ENCODE peak calls at places on chromosomes 11 and 22, in five cellular contexts. One of them, this sample, is unnamed.

GRCh38 chr22:45742866-45743450 is 71.3 kb downstream of the ATXN10 start:
- DNase-seq in CD4-positive, alpha-beta memory T cell: no peak
- DNase-seq in PC-9: peak; percentile 93
- DNase-seq in cardiac muscle cell: no peak
- DNase-seq in CD4-positive, alpha-beta T cell: no peak
- DNase-seq in this sample: no peak

GRCh38 chr11:124297921-124298320 is 15.8 kb downstream of the OR8D1 start:
- DNase-seq in CD4-positive, alpha-beta memory T cell: no peak
- DNase-seq in cardiac muscle cell: no peak
- DNase-seq in CD4-positive, alpha-beta T cell: no peak
- DNase-seq in PC-9: no peak
- DNase-seq in this sample: no peak

GRCh38 chr11:47514825-47515647 is 37.9 kb downstream of the CELF1 start:
- DNase-seq in PC-9: no peak
- DNase-seq in CD4-positive, alpha-beta T cell: no peak
- DNase-seq in CD4-positive, alpha-beta memory T cell: no peak
- DNase-seq in cardiac muscle cell: no peak
- DNase-seq in this sample: no peak

GRCh38 chr22:19853879-19854777 is 546 bp downstream of the GNB1L start:
- DNase-seq in cardiac muscle cell: no peak
- DNase-seq in CD4-positive, alpha-beta memory T cell: peak; percentile 46
- DNase-seq in CD4-positive, alpha-beta T cell: peak; percentile 44
- DNase-seq in PC-9: no peak
- DNase-seq in this sample: no peak

GRCh38 chr11:78660451-78660850 is 85.8 kb upstream of the NARS2 start:
- DNase-seq in CD4-positive, alpha-beta T cell: no peak
- DNase-seq in cardiac muscle cell: no peak
- DNase-seq in PC-9: no peak
- DNase-seq in CD4-positive, alpha-beta memory T cell: no peak
- DNase-seq in this sample: no peak

GRCh38 chr11:41274831-41275230 is 184.6 kb downstream of the LRRC4C start:
- DNase-seq in PC-9: no peak
- DNase-seq in cardiac muscle cell: no peak
- DNase-seq in CD4-positive, alpha-beta T cell: no peak
- DNase-seq in CD4-positive, alpha-beta memory T cell: no peak
- DNase-seq in this sample: no peak

GRCh38 chr11:123429336-123429735 is 733 bp upstream of the GRAMD1B start:
- DNase-seq in CD4-positive, alpha-beta T cell: no peak
- DNase-seq in CD4-positive, alpha-beta memory T cell: no peak
- DNase-seq in cardiac muscle cell: no peak
- DNase-seq in PC-9: peak; percentile 41
- DNase-seq in this sample: no peak

GRCh38 chr22:43895986-43896645 is 4.3 kb upstream of the PNPLA5 start:
- DNase-seq in CD4-positive, alpha-beta memory T cell: no peak
- DNase-seq in PC-9: no peak
- DNase-seq in cardiac muscle cell: no peak
- DNase-seq in CD4-positive, alpha-beta T cell: no peak
- DNase-seq in this sample: no peak

GRCh38 chr11:44680982-44681597 is 45.7 kb upstream of the TSPAN18 start:
- DNase-seq in CD4-positive, alpha-beta memory T cell: peak; percentile 67
- DNase-seq in CD4-positive, alpha-beta T cell: peak; percentile 54
- DNase-seq in PC-9: peak; percentile 59
- DNase-seq in cardiac muscle cell: no peak
- DNase-seq in this sample: no peak

GRCh38 chr22:32811788-32812187 is 10.3 kb downstream of the TIMP3 start:
- DNase-seq in cardiac muscle cell: no peak
- DNase-seq in CD4-positive, alpha-beta T cell: no peak
- DNase-seq in CD4-positive, alpha-beta memory T cell: no peak
- DNase-seq in PC-9: no peak
- DNase-seq in this sample: no peak

GRCh38 chr11:2209370-2209801 is 37.8 kb upstream of the TH start:
- DNase-seq in cardiac muscle cell: no peak
- DNase-seq in CD4-positive, alpha-beta T cell: peak; percentile 23
- DNase-seq in PC-9: no peak
- DNase-seq in CD4-positive, alpha-beta memory T cell: peak; percentile 13
- DNase-seq in this sample: no peak

GRCh38 chr22:17946691-17947367 is 77.5 kb downstream of the MICAL3 start:
- DNase-seq in PC-9: no peak
- DNase-seq in CD4-positive, alpha-beta T cell: no peak
- DNase-seq in cardiac muscle cell: peak; percentile 35
- DNase-seq in CD4-positive, alpha-beta memory T cell: no peak
- DNase-seq in this sample: no peak

GRCh38 chr11:34916810-34917780 is 677 bp downstream of the PDHX start:
- DNase-seq in CD4-positive, alpha-beta T cell: no peak
- DNase-seq in PC-9: no peak
- DNase-seq in cardiac muscle cell: peak; percentile 28
- DNase-seq in CD4-positive, alpha-beta memory T cell: peak; percentile 39
- DNase-seq in this sample: no peak

GRCh38 chr11:66315921-66316811 is 678 bp downstream of the CD248 start:
- DNase-seq in cardiac muscle cell: no peak
- DNase-seq in CD4-positive, alpha-beta memory T cell: no peak
- DNase-seq in CD4-positive, alpha-beta T cell: no peak
- DNase-seq in PC-9: no peak
- DNase-seq in this sample: no peak

GRCh38 chr11:11798586-11799438 is 43.0 kb upstream of the USP47 start:
- DNase-seq in CD4-positive, alpha-beta T cell: peak; percentile 77
- DNase-seq in cardiac muscle cell: peak; percentile 86
- DNase-seq in CD4-positive, alpha-beta memory T cell: peak; percentile 68
- DNase-seq in PC-9: no peak
- DNase-seq in this sample: no peak

GRCh38 chr22:17137226-17137625 is 16.1 kb upstream of the TMEM121B start:
- DNase-seq in cardiac muscle cell: no peak
- DNase-seq in CD4-positive, alpha-beta memory T cell: no peak
- DNase-seq in CD4-positive, alpha-beta T cell: no peak
- DNase-seq in PC-9: no peak
- DNase-seq in this sample: no peak

GRCh38 chr11:565921-566509 is 5.2 kb downstream of the RASSF7 start:
- DNase-seq in CD4-positive, alpha-beta T cell: no peak
- DNase-seq in cardiac muscle cell: no peak
- DNase-seq in PC-9: no peak
- DNase-seq in CD4-positive, alpha-beta memory T cell: peak; percentile 34
- DNase-seq in this sample: no peak
- H3K27ac ChIP-seq in CD4-positive, alpha-beta T cell: no peak overlapping the region
- H3K27ac ChIP-seq in cardiac muscle cell: peak overlapping the region; percentile 76
- H3K27ac ChIP-seq in PC-9: no peak overlapping the region
- H3K27ac ChIP-seq in CD4-positive, alpha-beta memory T cell: no peak overlapping the region
- H3K27ac ChIP-seq in this sample: no peak overlapping the region

DNA sequence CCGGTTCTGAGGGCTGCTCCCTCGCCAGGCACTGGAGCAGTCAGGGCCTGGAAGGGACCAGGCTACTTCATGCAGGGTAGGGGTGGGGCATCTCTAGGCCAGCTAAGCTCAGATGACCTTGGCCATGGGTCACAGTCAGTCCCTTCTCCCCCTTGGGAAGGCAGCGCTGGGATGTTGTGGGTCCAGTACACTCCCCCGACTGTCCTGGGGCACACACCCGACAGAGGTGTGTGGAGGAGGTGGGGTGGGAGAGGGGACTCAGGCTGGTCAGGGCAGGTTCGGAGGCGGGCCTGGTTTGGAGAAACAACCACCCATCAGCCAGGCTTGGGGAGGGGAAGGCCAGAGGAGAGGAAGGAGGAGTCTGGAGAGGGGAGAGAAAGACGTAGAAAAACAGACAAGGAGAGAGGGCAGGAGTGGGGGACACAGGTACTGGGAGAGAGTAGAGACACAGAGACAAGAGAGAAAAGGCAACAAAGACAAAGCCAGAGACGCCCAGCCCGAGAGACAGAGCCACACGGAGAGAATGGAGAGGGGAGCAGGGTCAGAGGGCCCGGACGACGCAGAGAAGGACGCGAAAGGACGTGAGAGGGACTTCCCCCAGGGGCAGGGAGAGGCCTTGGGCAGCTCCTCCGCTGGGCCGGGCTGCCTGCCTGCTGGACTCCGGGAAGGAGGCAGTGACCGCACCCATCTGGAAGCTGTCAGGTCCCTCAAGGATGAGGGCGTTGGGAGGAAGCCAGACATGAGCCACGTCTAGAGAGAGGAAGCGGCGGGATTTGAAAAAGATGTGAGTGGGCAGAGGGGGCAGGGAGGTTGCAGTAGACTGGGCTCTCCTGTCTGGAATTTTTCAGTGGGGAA is 30.6 kb upstream of the TSKU start:
- DNase-seq in CD4-positive, alpha-beta T cell: no peak
- DNase-seq in cardiac muscle cell: no peak
- DNase-seq in PC-9: no peak
- DNase-seq in CD4-positive, alpha-beta memory T cell: no peak
- DNase-seq in this sample: no peak
- H3K27ac ChIP-seq in CD4-positive, alpha-beta T cell: no peak overlapping the region
- H3K27ac ChIP-seq in cardiac muscle cell: no peak overlapping the region
- H3K27ac ChIP-seq in PC-9: no peak overlapping the region
- H3K27ac ChIP-seq in CD4-positive, alpha-beta memory T cell: no peak overlapping the region
- H3K27ac ChIP-seq in this sample: no peak overlapping the region

DNA sequence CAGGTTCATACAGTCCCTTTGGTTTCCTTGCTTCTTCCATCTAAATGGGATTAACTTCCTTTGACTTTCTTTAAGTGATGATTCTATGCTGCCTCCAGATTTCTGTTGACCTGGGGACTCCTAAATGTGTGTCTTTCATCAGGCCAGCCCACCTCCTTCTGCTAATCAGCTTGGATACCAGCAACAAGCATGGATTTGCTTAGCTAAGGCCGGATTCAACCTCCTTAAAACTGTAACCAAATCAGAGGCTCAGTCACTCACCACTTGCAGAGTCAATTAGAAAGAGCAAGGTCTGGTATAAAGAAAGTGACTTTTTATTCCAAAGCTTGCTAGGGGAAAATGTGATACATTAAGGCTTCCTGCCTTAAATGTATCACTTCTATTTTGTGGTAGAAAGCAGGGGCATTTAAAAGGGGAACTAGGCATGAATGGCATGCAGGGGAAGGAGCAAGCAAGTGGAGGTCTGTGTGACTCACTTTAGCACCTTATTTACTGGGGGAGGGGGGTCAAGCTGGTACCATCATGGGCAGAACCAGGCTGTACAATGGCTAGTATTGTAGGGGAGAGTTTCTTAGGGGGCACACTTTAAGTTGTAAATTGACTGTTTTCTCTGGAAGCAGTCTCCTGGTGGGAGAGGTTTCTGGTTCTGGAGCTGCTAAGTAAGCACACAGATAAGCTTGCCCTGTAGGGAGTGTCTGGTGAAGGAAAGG is 239.0 kb upstream of the PDGFD start:
- DNase-seq in CD4-positive, alpha-beta memory T cell: no peak
- DNase-seq in cardiac muscle cell: peak; percentile 13
- DNase-seq in PC-9: no peak
- DNase-seq in CD4-positive, alpha-beta T cell: no peak
- DNase-seq in this sample: no peak
- H3K27ac ChIP-seq in CD4-positive, alpha-beta memory T cell: no peak overlapping the region
- H3K27ac ChIP-seq in cardiac muscle cell: peak overlapping the region; percentile 76
- H3K27ac ChIP-seq in PC-9: no peak overlapping the region
- H3K27ac ChIP-seq in CD4-positive, alpha-beta T cell: no peak overlapping the region
- H3K27ac ChIP-seq in this sample: no peak overlapping the region

GRCh38 chr22:31124811-31125465 is 2.2 kb downstream of the INPP5J start:
- DNase-seq in cardiac muscle cell: no peak
- DNase-seq in CD4-positive, alpha-beta T cell: no peak
- DNase-seq in PC-9: peak; percentile 30
- DNase-seq in CD4-positive, alpha-beta memory T cell: no peak
- DNase-seq in this sample: no peak

GRCh38 chr22:31122196-31122531 is 602 bp upstream of the INPP5J start:
- DNase-seq in PC-9: peak; percentile 28
- DNase-seq in CD4-positive, alpha-beta T cell: no peak
- DNase-seq in cardiac muscle cell: no peak
- DNase-seq in CD4-positive, alpha-beta memory T cell: no peak
- DNase-seq in this sample: no peak

GRCh38 chr22:31124290-31124689 is 1.5 kb downstream of the INPP5J start:
- DNase-seq in CD4-positive, alpha-beta T cell: no peak
- DNase-seq in cardiac muscle cell: no peak
- DNase-seq in CD4-positive, alpha-beta memory T cell: no peak
- DNase-seq in PC-9: peak; percentile 33
- DNase-seq in this sample: no peak

GRCh38 chr22:31122532-31123291 is at the start of gene INPP5J:
- DNase-seq in cardiac muscle cell: peak; percentile 84
- DNase-seq in CD4-positive, alpha-beta memory T cell: no peak
- DNase-seq in CD4-positive, alpha-beta T cell: no peak
- DNase-seq in PC-9: peak; percentile 34
- DNase-seq in this sample: no peak

GRCh38 chr22:31123292-31123602 is 481 bp downstream of the INPP5J start:
- DNase-seq in CD4-positive, alpha-beta memory T cell: no peak
- DNase-seq in cardiac muscle cell: no peak
- DNase-seq in CD4-positive, alpha-beta T cell: no peak
- DNase-seq in PC-9: no peak
- DNase-seq in this sample: no peak
- H3K27ac ChIP-seq in CD4-positive, alpha-beta memory T cell: no peak overlapping the region
- H3K27ac ChIP-seq in cardiac muscle cell: peak overlapping the region; percentile 81
- H3K27ac ChIP-seq in CD4-positive, alpha-beta T cell: no peak overlapping the region
- H3K27ac ChIP-seq in PC-9: no peak overlapping the region
- H3K27ac ChIP-seq in this sample: no peak overlapping the region

GRCh38 chr11:119420631-119421030 is 2.3 kb downstream of the THY1 start:
- DNase-seq in CD4-positive, alpha-beta T cell: no peak
- DNase-seq in PC-9: no peak
- DNase-seq in CD4-positive, alpha-beta memory T cell: no peak
- DNase-seq in cardiac muscle cell: no peak
- DNase-seq in this sample: no peak

GRCh38 chr11:119421351-119421750 is 1.6 kb downstream of the THY1 start:
- DNase-seq in cardiac muscle cell: no peak
- DNase-seq in CD4-positive, alpha-beta T cell: no peak
- DNase-seq in PC-9: no peak
- DNase-seq in CD4-positive, alpha-beta memory T cell: no peak
- DNase-seq in this sample: no peak

GRCh38 chr11:119422505-119423416 is at the start of gene THY1:
- DNase-seq in PC-9: no peak
- DNase-seq in CD4-positive, alpha-beta memory T cell: no peak
- DNase-seq in cardiac muscle cell: peak; percentile 24
- DNase-seq in CD4-positive, alpha-beta T cell: no peak
- DNase-seq in this sample: no peak

GRCh38 chr11:119423459-119424254 is 685 bp upstream of the THY1 start:
- DNase-seq in cardiac muscle cell: no peak
- DNase-seq in PC-9: no peak
- DNase-seq in CD4-positive, alpha-beta T cell: no peak
- DNase-seq in CD4-positive, alpha-beta memory T cell: no peak
- DNase-seq in this sample: no peak

DNA sequence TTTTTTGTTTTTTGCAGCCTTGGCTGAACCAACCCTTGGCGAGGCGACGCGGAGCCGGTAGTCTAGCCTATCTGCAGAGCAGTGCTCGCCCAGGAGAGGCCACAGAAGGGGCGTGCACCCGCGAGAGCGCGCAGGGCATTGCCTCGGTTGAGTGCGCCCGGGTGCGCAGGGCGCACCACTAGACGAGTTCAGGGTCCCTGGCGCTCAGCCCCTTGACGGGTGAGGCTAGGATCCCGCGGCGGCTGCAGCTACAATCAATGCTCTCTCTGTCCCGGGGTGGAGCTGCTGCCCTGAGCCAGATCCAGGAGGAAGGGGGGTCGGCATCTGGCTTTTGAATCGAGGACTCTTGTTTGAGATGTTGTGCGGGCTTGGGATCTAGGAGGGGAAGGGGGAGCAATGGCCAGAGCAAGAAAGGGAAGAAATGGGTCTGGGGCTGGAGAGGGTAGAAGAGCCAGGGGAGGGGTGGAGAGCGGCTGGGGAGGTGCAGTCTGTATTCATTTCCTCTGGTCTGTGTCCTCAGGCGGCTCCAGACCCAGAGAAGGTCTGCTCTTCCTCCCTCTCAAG is 949 bp downstream of the THY1 start:
- DNase-seq in PC-9: no peak
- DNase-seq in cardiac muscle cell: peak; percentile 34
- DNase-seq in CD4-positive, alpha-beta memory T cell: no peak
- DNase-seq in CD4-positive, alpha-beta T cell: no peak
- DNase-seq in this sample: no peak
- H3K27ac ChIP-seq in PC-9: no peak overlapping the region
- H3K27ac ChIP-seq in cardiac muscle cell: no peak overlapping the region
- H3K27ac ChIP-seq in CD4-positive, alpha-beta memory T cell: no peak overlapping the region
- H3K27ac ChIP-seq in CD4-positive, alpha-beta T cell: no peak overlapping the region
- H3K27ac ChIP-seq in this sample: no peak overlapping the region